ENCODE peak calls at places on chromosomes 13 and 19, in nine cellular contexts. C, Q, L, P, V, X, D, S and F are unnamed samples.

GRCh38 chr13:22736768-22737092 is 444.0 kb upstream of the SGCG start:
- DNase-seq in C (no peak), Q (no peak), L (no peak), P (no peak), V (no peak), X (no peak), D (no peak), S (no peak), F (no peak)

GRCh38 chr13:101739382-101740178 is 287.1 kb downstream of the ITGBL1 start:
- DNase-seq in C (no peak), Q (no peak), L (no peak), P (no peak), V (no peak), X (no peak), D (peak), S (no peak), F (no peak)

GRCh38 chr13:30978981-30979956 is 46.8 kb downstream of the TEX26 start:
- DNase-seq in C (no peak), Q (no peak), L (peak), P (peak), V (peak), X (no peak), D (no peak), S (no peak), F (no peak)

GRCh38 chr19:48123907-48124675 is 13.5 kb upstream of the PLA2G4C start:
- DNase-seq in C (peak), Q (peak), L (peak), P (peak), V (no peak), X (no peak), D (peak), S (peak), F (no peak)

GRCh38 chr13:34772206-34772605 is 169.9 kb upstream of the NBEA start:
- DNase-seq in C (no peak), Q (no peak), L (no peak), P (no peak), V (no peak), X (no peak), D (no peak), S (no peak), F (no peak)

GRCh38 chr13:44855860-44856259 is 133.4 kb downstream of the NUFIP1 start:
- DNase-seq in C (no peak), Q (no peak), L (no peak), P (peak), V (no peak), X (no peak), D (no peak), S (no peak), F (no peak)

GRCh38 chr13:93355094-93355493 is 128.5 kb downstream of the GPC6 start:
- DNase-seq in C (no peak), Q (no peak), L (no peak), P (no peak), V (no peak), X (no peak), D (no peak), S (no peak), F (no peak)

GRCh38 chr19:43667524-43668405 is 2.2 kb downstream of the PLAUR start:
- DNase-seq in C (peak), Q (no peak), L (no peak), P (peak), V (peak), X (peak), D (no peak), S (peak), F (no peak)

GRCh38 chr13:53200498-53201453 is 172.2 kb downstream of the OLFM4 start:
- DNase-seq in C (peak), Q (no peak), L (peak), P (peak), V (peak), X (peak), D (no peak), S (peak), F (no peak)

GRCh38 chr13:75760182-75760981 is 124.3 kb downstream of the LMO7 start:
- DNase-seq in C (no peak), Q (no peak), L (no peak), P (no peak), V (peak), X (no peak), D (no peak), S (peak), F (no peak)

GRCh38 chr19:6472713-6473112 is 8.6 kb downstream of the CRB3 start:
- DNase-seq in C (no peak), Q (no peak), L (no peak), P (no peak), V (no peak), X (no peak), D (no peak), S (no peak), F (no peak)

GRCh38 chr13:63124863-63125262 is 1709.2 kb upstream of the PCDH20 start:
- DNase-seq in C (peak), Q (no peak), L (peak), P (no peak), V (no peak), X (no peak), D (no peak), S (peak), F (no peak)

GRCh38 chr13:75359266-75359665 is 122.7 kb downstream of the TBC1D4 start:
- DNase-seq in C (peak), Q (peak), L (peak), P (peak), V (no peak), X (no peak), D (peak), S (peak), F (peak)

GRCh38 chr13:36377822-36378480 is 31.8 kb upstream of the SPART start:
- DNase-seq in C (no peak), Q (no peak), L (peak), P (no peak), V (no peak), X (no peak), D (no peak), S (no peak), F (no peak)

GRCh38 chr19:38617283-38617763 is 430 bp downstream of the MAP4K1 start:
- DNase-seq in C (no peak), Q (no peak), L (no peak), P (no peak), V (peak), X (no peak), D (no peak), S (no peak), F (no peak)

GRCh38 chr13:43663474-43664090 is 123.2 kb downstream of the ENOX1 start:
- DNase-seq in C (peak), Q (no peak), L (peak), P (no peak), V (no peak), X (no peak), D (no peak), S (peak), F (peak)

GRCh38 chr19:23056516-23056915 is 53.5 kb upstream of the ZNF728 start:
- DNase-seq in C (no peak), Q (no peak), L (no peak), P (no peak), V (no peak), X (no peak), D (no peak), S (no peak), F (no peak)

GRCh38 chr13:80664930-80665329 is 324.0 kb upstream of the SPRY2 start:
- DNase-seq in C (no peak), Q (no peak), L (peak), P (no peak), V (no peak), X (no peak), D (no peak), S (no peak), F (no peak)

GRCh38 chr13:30058429-30058828 is 208.0 kb upstream of the UBL3 start:
- DNase-seq in C (no peak), Q (no peak), L (no peak), P (no peak), V (no peak), X (no peak), D (no peak), S (no peak), F (no peak)

GRCh38 chr19:17302391-17303166 is 646 bp downstream of the ABHD8 start:
- DNase-seq in C (no peak), Q (no peak), L (no peak), P (peak), V (peak), X (no peak), D (no peak), S (no peak), F (no peak)

GRCh38 chr13:72875233-72875632 is 93.3 kb downstream of the PIBF1 start:
- DNase-seq in C (peak), Q (no peak), L (no peak), P (no peak), V (no peak), X (no peak), D (no peak), S (peak), F (no peak)

GRCh38 chr19:33660426-33661160 is 38.8 kb downstream of the CHST8 start:
- DNase-seq in C (no peak), Q (no peak), L (no peak), P (no peak), V (no peak), X (no peak), D (no peak), S (no peak), F (no peak)

GRCh38 chr19:12995596-12996541 is 594 bp downstream of the NFIX start:
- DNase-seq in C (peak), Q (no peak), L (peak), P (no peak), V (peak), X (no peak), D (no peak), S (no peak), F (no peak)

GRCh38 chr19:7981661-7982060 is 23.8 kb downstream of the ELAVL1 start:
- DNase-seq in C (no peak), Q (no peak), L (no peak), P (no peak), V (no peak), X (no peak), D (no peak), S (no peak), F (no peak)

GRCh38 chr13:113526466-113527220 is 36.1 kb upstream of the DCUN1D2 start:
- DNase-seq in C (no peak), Q (no peak), L (no peak), P (no peak), V (no peak), X (no peak), D (no peak), S (no peak), F (no peak)

GRCh38 chr13:111204438-111205177 is 89.5 kb downstream of the ARHGEF7 start:
- DNase-seq in C (peak), Q (peak), L (peak), P (peak), V (no peak), X (peak), D (no peak), S (peak), F (no peak)

GRCh38 chr13:109584844-109585361 is 201.5 kb downstream of the IRS2 start:
- DNase-seq in C (no peak), Q (no peak), L (no peak), P (peak), V (no peak), X (no peak), D (no peak), S (no peak), F (no peak)

GRCh38 chr19:14059093-14059480 is 2.8 kb downstream of the PALM3 start:
- DNase-seq in C (no peak), Q (no peak), L (no peak), P (peak), V (peak), X (no peak), D (no peak), S (no peak), F (no peak)

GRCh38 chr13:55199132-55199531 is 1941.6 kb upstream of the PRR20A start:
- DNase-seq in C (no peak), Q (no peak), L (no peak), P (peak), V (no peak), X (no peak), D (no peak), S (no peak), F (no peak)

GRCh38 chr19:5321851-5322681 is 18.5 kb downstream of the PTPRS start:
- DNase-seq in C (no peak), Q (no peak), L (no peak), P (peak), V (no peak), X (no peak), D (no peak), S (no peak), F (no peak)

GRCh38 chr19:43739419-43739818 is 15.3 kb downstream of the SMG9 start:
- DNase-seq in C (no peak), Q (no peak), L (no peak), P (no peak), V (peak), X (no peak), D (no peak), S (no peak), F (no peak)

GRCh38 chr13:110480161-110480560 is 81.4 kb downstream of the RAB20 start:
- DNase-seq in C (no peak), Q (no peak), L (no peak), P (no peak), V (no peak), X (no peak), D (no peak), S (no peak), F (no peak)

GRCh38 chr19:36436531-36436930 is 18.1 kb upstream of the ZFP82 start:
- DNase-seq in C (no peak), Q (peak), L (peak), P (peak), V (no peak), X (no peak), D (no peak), S (peak), F (no peak)

GRCh38 chr19:57559008-57559403 is 657 bp downstream of the ZNF550 start:
- DNase-seq in C (peak), Q (peak), L (peak), P (peak), V (peak), X (peak), D (no peak), S (peak), F (no peak)

DNA sequence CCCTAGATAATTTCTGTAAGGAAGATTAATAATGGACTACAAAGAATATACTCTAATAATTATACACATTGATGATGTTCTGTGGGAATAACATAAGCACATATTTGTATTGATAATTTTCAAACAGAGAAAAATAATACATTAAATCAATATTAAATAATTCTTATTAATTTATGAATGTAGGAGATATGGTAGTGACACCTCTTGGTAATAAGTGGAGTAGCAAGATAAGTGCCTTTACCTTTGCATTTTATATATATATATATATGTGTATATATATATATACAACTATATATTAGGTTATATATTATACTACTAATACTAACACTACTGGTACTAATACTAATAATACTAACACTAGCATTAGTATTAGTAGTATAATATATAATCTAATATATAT is 905.8 kb downstream of the SLITRK1 start:
- DNase-seq in C (no peak), Q (no peak), L (peak), P (no peak), V (no peak), X (no peak), D (no peak), S (peak), F (no peak)
- TF ChIP-seq CTCF in C (peak), Q (no peak), L (peak), P (no peak), V (no peak), X (no peak), D (no peak), S (peak), F (no peak)

GRCh38 chr13:96967248-96967745 is 27.0 kb downstream of the OXGR1 start:
- DNase-seq in C (no peak), Q (no peak), L (peak), P (peak), V (no peak), X (no peak), D (no peak), S (no peak), F (no peak)
- H3K4me3 ChIP-seq in C (no peak), Q (no peak), L (no peak), P (no peak), V (no peak), X (no peak), D (no peak), S (no peak), F (no peak)

GRCh38 chr19:56355517-56355916 is 37.8 kb downstream of the ZNF582 start:
- DNase-seq in C (no peak), Q (no peak), L (no peak), P (no peak), V (no peak), X (no peak), D (no peak), S (no peak), F (no peak)
- TF ChIP-seq CTCF in C (no peak), Q (no peak), L (no peak), P (no peak), V (no peak), X (no peak), D (no peak), S (no peak), F (no peak)

GRCh38 chr19:52535831-52536800 is 8.6 kb downstream of the ZNF808 start:
- DNase-seq in C (peak), Q (peak), L (peak), P (peak), V (peak), X (peak), D (no peak), S (peak), F (no peak)
- H3K4me3 ChIP-seq in C (peak), Q (peak), L (peak), P (peak), V (no peak), X (peak), D (peak), S (peak), F (peak)

GRCh38 chr19:11558881-11559828 is at the start of gene ELOF1:
- DNase-seq in C (peak), Q (peak), L (peak), P (peak), V (peak), X (peak), D (peak), S (peak), F (peak)
- TF ChIP-seq CTCF in C (peak), Q (peak), L (peak), P (peak), V (no peak), X (peak), D (peak), S (peak), F (peak)

GRCh38 chr19:3270908-3271307 is 46.4 kb downstream of the CELF5 start:
- DNase-seq in C (peak), Q (peak), L (peak), P (peak), V (no peak), X (no peak), D (no peak), S (peak), F (no peak)

GRCh38 chr19:3268763-3269162 is 44.3 kb downstream of the CELF5 start:
- DNase-seq in C (no peak), Q (no peak), L (no peak), P (no peak), V (no peak), X (no peak), D (no peak), S (no peak), F (no peak)

GRCh38 chr19:3272532-3272931 is 48.1 kb downstream of the CELF5 start:
- DNase-seq in C (no peak), Q (no peak), L (no peak), P (no peak), V (no peak), X (no peak), D (no peak), S (no peak), F (no peak)

GRCh38 chr19:3268326-3268725 is 43.9 kb downstream of the CELF5 start:
- DNase-seq in C (no peak), Q (no peak), L (no peak), P (no peak), V (no peak), X (no peak), D (no peak), S (no peak), F (no peak)

DNA sequence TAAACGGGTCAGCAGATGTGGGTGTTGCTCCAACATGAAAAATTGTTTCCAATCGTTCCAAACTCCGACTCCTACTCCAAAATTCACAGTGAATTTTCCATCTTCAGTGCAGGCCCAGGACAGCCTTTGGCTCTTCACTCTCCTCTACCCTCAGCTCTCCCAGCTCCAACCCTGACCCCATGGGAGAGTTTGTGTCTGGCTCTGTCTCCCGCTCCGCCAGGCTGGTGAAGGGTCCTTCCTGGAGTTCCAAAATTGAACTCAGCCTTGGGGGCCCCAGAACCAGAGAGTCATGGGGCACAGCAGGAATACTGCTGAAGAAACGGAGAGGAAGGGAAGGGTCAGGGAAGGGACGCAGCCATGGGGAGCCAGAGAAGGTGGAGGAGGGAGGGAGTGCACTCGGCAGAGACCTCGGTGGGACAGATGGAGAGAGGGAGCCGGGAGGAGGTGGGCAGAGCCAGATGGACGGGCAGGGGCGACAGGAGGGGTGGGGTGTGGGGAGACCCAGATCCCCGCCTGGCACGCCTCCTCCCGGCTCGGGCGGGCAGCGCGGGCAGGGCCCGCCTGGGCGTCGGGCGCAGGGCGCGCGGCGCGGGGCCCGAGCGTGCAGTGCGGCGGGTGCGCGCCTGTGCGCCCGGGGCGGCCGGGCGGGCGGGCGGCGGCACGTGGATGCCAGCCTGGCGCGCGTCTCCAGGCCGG is 45.7 kb downstream of the CELF5 start:
- DNase-seq in C (no peak), Q (no peak), L (no peak), P (no peak), V (no peak), X (no peak), D (no peak), S (no peak), F (no peak)
- H3K4me3 ChIP-seq in C (no peak), Q (no peak), L (no peak), P (no peak), V (no peak), X (no peak), D (no peak), S (no peak), F (no peak)

GRCh38 chr13:91347996-91348905 is 764 bp downstream of the MIR17HG start:
- DNase-seq in C (peak), Q (no peak), L (peak), P (peak), V (peak), X (peak), D (no peak), S (no peak), F (no peak)
- TF ChIP-seq CTCF in C (no peak), Q (no peak), L (no peak), P (peak), V (no peak), X (peak), D (no peak), S (no peak), F (no peak)

GRCh38 chr19:41533691-41534090 is 42.3 kb upstream of the CEACAM21 start:
- DNase-seq in C (no peak), Q (no peak), L (no peak), P (no peak), V (no peak), X (no peak), D (no peak), S (no peak), F (no peak)

GRCh38 chr19:41532526-41532925 is 43.4 kb upstream of the CEACAM21 start:
- DNase-seq in C (no peak), Q (no peak), L (no peak), P (no peak), V (no peak), X (no peak), D (no peak), S (no peak), F (no peak)

GRCh38 chr19:41530184-41530534 is 45.8 kb upstream of the CEACAM21 start:
- DNase-seq in C (no peak), Q (no peak), L (no peak), P (no peak), V (no peak), X (no peak), D (no peak), S (no peak), F (no peak)

GRCh38 chr19:41530761-41531301 is 45.1 kb upstream of the CEACAM21 start:
- DNase-seq in C (peak), Q (no peak), L (peak), P (no peak), V (no peak), X (no peak), D (no peak), S (peak), F (no peak)

GRCh38 chr19:41531438-41532311 is 44.3 kb upstream of the CEACAM21 start:
- DNase-seq in C (peak), Q (peak), L (peak), P (no peak), V (peak), X (peak), D (no peak), S (peak), F (no peak)
- H3K4me3 ChIP-seq in C (peak), Q (no peak), L (peak), P (no peak), V (no peak), X (peak), D (no peak), S (no peak), F (no peak)

DNA sequence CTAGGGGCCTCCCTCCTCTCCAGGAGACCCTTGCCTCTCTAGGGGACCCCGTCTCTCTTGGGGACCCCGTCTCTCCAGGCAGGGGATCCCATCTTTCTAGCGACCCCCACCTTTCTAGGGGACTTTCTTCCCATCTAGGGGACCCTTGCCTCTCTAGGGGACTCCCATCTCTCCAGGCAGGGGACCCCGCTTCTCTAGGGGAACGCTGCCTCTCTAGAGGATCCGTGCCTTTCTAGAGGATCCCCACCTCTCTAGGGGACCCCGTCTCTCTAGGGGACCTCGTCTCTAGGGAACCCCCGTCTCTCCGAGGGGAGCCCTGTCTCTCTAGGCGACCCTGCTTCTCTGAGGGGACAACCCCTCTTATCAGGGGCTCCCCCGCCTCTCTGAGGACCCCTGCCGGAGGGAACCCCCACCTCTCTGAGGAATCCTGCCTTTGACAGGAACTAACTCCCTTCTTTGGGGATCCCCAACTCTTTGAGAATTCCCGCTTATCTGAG is 19.1 kb upstream of the GATAD2A start:
- DNase-seq in C (no peak), Q (no peak), L (no peak), P (no peak), V (peak), X (no peak), D (no peak), S (no peak), F (no peak)
- TF ChIP-seq CTCF in C (peak), Q (peak), L (peak), P (peak), V (no peak), X (no peak), D (peak), S (no peak), F (peak)